ENCODE peak calls at places on chromosomes 5 and 9, in five cellular contexts. R is epithelial cell of esophagus, N is NCI-H1436, K is NCI-H2171 treated with DMSO at 0.1 percent for 48 hours, E is occipital lobe. V is an unnamed sample.

GRCh38 chr5:43428034-43428712 is 16.0 kb upstream of the CCL28 start:
- DNase-seq in R (peak), N (no peak), K (no peak), E (no peak), V (no peak)

GRCh38 chr9:70054546-70054945 is 10.9 kb downstream of the MAMDC2 start:
- DNase-seq in R (no peak), N (no peak), K (no peak), E (no peak), V (no peak)

GRCh38 chr5:159231167-159231566 is 21.8 kb upstream of the RNF145 start:
- DNase-seq in R (peak), N (no peak), K (no peak), E (no peak), V (no peak)

GRCh38 chr9:91395106-91395552 is 28.5 kb downstream of the NFIL3 start:
- DNase-seq in R (peak), N (no peak), K (no peak), E (no peak), V (no peak)

GRCh38 chr5:64744914-64745313 is 23.6 kb downstream of the SREK1IP1 start:
- DNase-seq in R (no peak), N (no peak), K (no peak), E (no peak), V (no peak)

GRCh38 chr5:177445052-177446016 is 1.3 kb upstream of the PRR7 start:
- DNase-seq in R (no peak), N (no peak), K (peak), E (no peak), V (no peak)

GRCh38 chr5:112417931-112418358 is 1.1 kb downstream of the EPB41L4A start:
- DNase-seq in R (peak), N (no peak), K (no peak), E (no peak), V (no peak)

GRCh38 chr9:126421567-126422428 is 95.2 kb downstream of the MVB12B start:
- DNase-seq in R (no peak), N (no peak), K (no peak), E (no peak), V (no peak)

GRCh38 chr9:111897831-111898144 is 1.2 kb downstream of the UGCG start:
- DNase-seq in R (peak), N (no peak), K (no peak), E (no peak), V (no peak)

GRCh38 chr9:95087659-95088242 is 229.8 kb downstream of the FANCC start:
- DNase-seq in R (peak), N (no peak), K (no peak), E (no peak), V (peak)

GRCh38 chr9:15211160-15211993 is 95.6 kb downstream of the TTC39B start:
- DNase-seq in R (peak), N (peak), K (peak), E (no peak), V (peak)